ENCODE peak calls at places on chromosome 6, in four cellular contexts. V is cerebellum; U is GM12865; M is stimulated activated CD8-positive, alpha-beta memory T cell treated with anti-CD3 and anti-CD28 coated beads, Interleukin-2, amount 100 ng/mL, for 1 hour. X is an unnamed sample.

GRCh38 chr6:71906813-71907212 is 20.5 kb downstream of the RIMS1 start:
- DNase-seq in V (no peak), U (no peak), M (no peak), X (no peak)

GRCh38 chr6:16803294-16804006 is 42.2 kb upstream of the ATXN1 start:
- DNase-seq in V (peak), U (no peak), M (no peak), X (no peak)

GRCh38 chr6:151161363-151161762 is 78.4 kb upstream of the AKAP12 start:
- DNase-seq in V (no peak), U (no peak), M (no peak), X (no peak)

GRCh38 chr6:21612067-21612745 is 18.7 kb downstream of the SOX4 start:
- DNase-seq in V (no peak), U (no peak), M (no peak), X (no peak)

GRCh38 chr6:56378507-56378906 is 131.1 kb upstream of the COL21A1 start:
- DNase-seq in V (no peak), U (no peak), M (no peak), X (no peak)

GRCh38 chr6:167925011-167925410 is 72.5 kb upstream of the KIF25 start:
- DNase-seq in V (no peak), U (no peak), M (no peak), X (no peak)

GRCh38 chr6:34063641-34064040 is 82.2 kb downstream of the GRM4 start:
- DNase-seq in V (peak), U (no peak), M (no peak), X (no peak)

GRCh38 chr6:62528894-62529526 is 243.0 kb upstream of the KHDRBS2 start:
- DNase-seq in V (no peak), U (no peak), M (no peak), X (no peak)

GRCh38 chr6:169097336-169098052 is 156.2 kb downstream of the THBS2 start:
- DNase-seq in V (no peak), U (no peak), M (no peak), X (no peak)

GRCh38 chr6:52649521-52649920 is 21.4 kb upstream of the TMEM14A start:
- DNase-seq in V (no peak), U (no peak), M (no peak), X (no peak)

GRCh38 chr6:43971776-43972126 is 155.5 kb downstream of the MRPL14 start:
- DNase-seq in V (no peak), U (no peak), M (no peak), X (no peak)

GRCh38 chr6:24273471-24273870 is 84.4 kb downstream of the DCDC2 start:
- DNase-seq in V (no peak), U (no peak), M (no peak), X (no peak)

GRCh38 chr6:5213851-5214507 is 46.8 kb downstream of the LYRM4 start:
- DNase-seq in V (no peak), U (no peak), M (no peak), X (no peak)

X was measured in Panc1.